ENCODE peak calls at places on chromosomes 4 and X, in five cellular contexts. T is MCF 10A; Y is mucosa of descending colon; D is endothelial cell; B is CD4-positive, alpha-beta T cell. C is an unnamed sample.

GRCh38 chr4:156968479-156968984 is 3.1 kb downstream of the PDGFC start:
- DNase-seq in D (peak; percentile 69), B (no peak), Y (peak; percentile 85), T (peak; percentile 82), C (peak; percentile 37)

GRCh38 chrX:136209016-136209738 is 42.0 kb downstream of the MAP7D3 start:
- DNase-seq in D (peak; percentile 34), B (peak; percentile 31), Y (peak; percentile 61), T (peak; percentile 38), C (no peak)

GRCh38 chr4:99062120-99062519 is 26.5 kb downstream of the ADH5 start:
- DNase-seq in Y (no peak), B (no peak), T (no peak), D (no peak), C (no peak)

GRCh38 chrX:107716045-107716684 is 59.4 kb downstream of the TSC22D3 start:
- DNase-seq in D (peak; percentile 33), T (no peak), Y (peak; percentile 23), B (no peak), C (peak; percentile 28)

GRCh38 chrX:15674899-15675489 is 10.4 kb upstream of the CLTRN start:
- DNase-seq in T (peak; percentile 97), B (peak; percentile 85), D (peak; percentile 68), Y (peak; percentile 93), C (peak; percentile 60)

GRCh38 chr4:39067451-39067850 is 5.4 kb downstream of the KLHL5 start:
- DNase-seq in D (no peak), Y (no peak), T (no peak), B (no peak), C (no peak)

GRCh38 chr4:4990857-4991540 is 28.3 kb downstream of the CYTL1 start:
- DNase-seq in B (no peak), D (no peak), T (peak; percentile 95), Y (peak; percentile 43), C (no peak)

GRCh38 chr4:10971800-10972398 is 287.3 kb upstream of the CLNK start:
- DNase-seq in Y (no peak), B (no peak), T (peak; percentile 13), D (no peak), C (no peak)

GRCh38 chr4:1227817-1228216 is 21.1 kb downstream of the CTBP1 start:
- DNase-seq in B (no peak), Y (no peak), T (no peak), D (no peak), C (no peak)

GRCh38 chr4:17283832-17284231 is 228.1 kb downstream of the QDPR start:
- DNase-seq in B (no peak), T (no peak), Y (no peak), D (no peak), C (no peak)

GRCh38 chr4:167100120-167100519 is 134.2 kb downstream of the SPOCK3 start:
- DNase-seq in T (peak; percentile 54), B (no peak), D (no peak), Y (no peak), C (no peak)

GRCh38 chr4:158811704-158812103 is 42.9 kb downstream of the FNIP2 start:
- DNase-seq in T (no peak), D (no peak), Y (peak; percentile 57), B (no peak), C (no peak)

GRCh38 chrX:151789179-151789800 is 54.7 kb downstream of the CNGA2 start:
- DNase-seq in T (peak; percentile 90), D (no peak), Y (peak; percentile 16), B (no peak), C (no peak)

GRCh38 chr4:116362603-116363002 is 722.8 kb downstream of the TRAM1L1 start:
- DNase-seq in T (no peak), D (no peak), Y (no peak), B (no peak), C (no peak)

GRCh38 chr4:116361782-116362181 is 723.6 kb downstream of the TRAM1L1 start:
- DNase-seq in D (no peak), T (peak; percentile 83), Y (no peak), B (no peak), C (no peak)

GRCh38 chr4:116357758-116358157 is 727.6 kb downstream of the TRAM1L1 start:
- DNase-seq in Y (peak; percentile 31), B (no peak), T (peak; percentile 86), D (no peak), C (no peak)

DNA sequence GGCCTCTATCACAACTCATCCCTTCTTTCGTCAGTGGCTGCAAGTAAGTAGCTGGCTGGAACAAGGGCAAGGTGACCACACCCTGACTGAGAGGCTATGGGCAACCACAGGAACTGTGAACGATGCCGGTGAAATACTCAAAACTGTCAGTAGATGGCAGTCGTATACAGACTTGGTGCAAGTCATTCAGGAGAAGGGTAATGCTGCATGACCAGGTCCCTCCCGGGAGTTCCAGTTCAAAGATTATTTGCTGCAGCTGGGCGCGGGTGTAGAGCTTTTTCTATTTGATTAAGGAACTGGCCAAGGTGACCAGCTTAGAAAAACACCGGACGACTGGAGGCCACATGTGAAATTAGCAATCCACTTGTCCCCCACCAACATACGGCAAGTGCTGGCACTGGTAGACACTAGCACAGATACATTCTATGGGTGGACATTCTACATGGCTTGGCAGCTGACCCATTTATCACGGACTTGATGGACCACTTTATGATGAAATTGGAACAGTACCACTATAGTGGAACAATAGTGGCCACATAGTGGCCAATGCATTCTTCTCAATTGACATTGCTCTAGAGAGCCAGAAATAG is 726.6 kb downstream of the TRAM1L1 start:
- DNase-seq in T (peak; percentile 87), B (no peak), D (peak; percentile 73), Y (peak; percentile 88), C (peak; percentile 59)
- TF ChIP-seq CTCF in T (peak; percentile 80), B (peak; percentile 22), D (peak; percentile 61), Y (no peak), C (peak; percentile 67)

GRCh38 chr4:83174844-83175414 is 60.4 kb upstream of the PLAC8 start:
- DNase-seq in Y (no peak), D (no peak), B (no peak), T (no peak), C (no peak)
- TF ChIP-seq CTCF in Y (no peak), D (no peak), B (no peak), T (no peak), C (no peak)

GRCh38 chr4:155529197-155529596 is 137.5 kb upstream of the GUCY1A1 start:
- DNase-seq in D (peak; percentile 22), Y (peak; percentile 17), B (no peak), T (peak; percentile 42), C (no peak)
- TF ChIP-seq CTCF in D (peak; percentile 20), Y (no peak), B (no peak), T (no peak), C (peak; percentile 9)

GRCh38 chrX:143664302-143664701 is 28.4 kb upstream of the SLITRK4 start:
- DNase-seq in B (no peak), D (peak; percentile 2), T (peak; percentile 51), Y (peak; percentile 3), C (no peak)
- TF ChIP-seq CTCF in B (no peak), D (peak; percentile 80), T (peak; percentile 55), Y (peak; percentile 12), C (peak; percentile 66)

GRCh38 chrX:68018248-68019203 is 414.8 kb downstream of the OPHN1 start:
- DNase-seq in D (peak; percentile 22), B (no peak), Y (peak; percentile 3), T (peak; percentile 16), C (no peak)
- TF ChIP-seq CTCF in D (peak; percentile 49), B (no peak), Y (no peak), T (peak; percentile 18), C (peak; percentile 51)

DNA sequence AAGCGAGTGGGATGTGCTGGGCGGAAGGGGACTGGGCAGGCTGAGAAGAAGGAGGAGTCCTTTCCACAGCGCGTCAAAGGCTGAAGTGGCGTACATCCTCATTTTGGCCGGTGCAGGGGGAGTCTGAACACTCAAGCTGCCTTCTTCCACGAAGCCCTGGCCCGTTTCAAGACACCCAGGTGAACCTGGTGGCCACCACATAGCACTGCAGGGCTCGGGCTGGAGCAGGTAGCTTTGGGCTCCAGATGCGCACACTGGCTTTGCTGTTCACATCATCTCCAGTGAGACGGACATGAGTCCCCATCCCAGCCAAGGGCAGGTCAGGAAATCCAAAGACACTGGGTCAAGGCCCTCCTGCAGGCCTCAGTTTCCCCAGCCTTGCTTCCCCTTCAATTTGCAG is 30.3 kb downstream of the CCNQ start:
- DNase-seq in B (no peak), Y (no peak), D (no peak), T (no peak), C (no peak)
- TF ChIP-seq CTCF in B (no peak), Y (no peak), D (no peak), T (no peak), C (peak; percentile 27)

DNA sequence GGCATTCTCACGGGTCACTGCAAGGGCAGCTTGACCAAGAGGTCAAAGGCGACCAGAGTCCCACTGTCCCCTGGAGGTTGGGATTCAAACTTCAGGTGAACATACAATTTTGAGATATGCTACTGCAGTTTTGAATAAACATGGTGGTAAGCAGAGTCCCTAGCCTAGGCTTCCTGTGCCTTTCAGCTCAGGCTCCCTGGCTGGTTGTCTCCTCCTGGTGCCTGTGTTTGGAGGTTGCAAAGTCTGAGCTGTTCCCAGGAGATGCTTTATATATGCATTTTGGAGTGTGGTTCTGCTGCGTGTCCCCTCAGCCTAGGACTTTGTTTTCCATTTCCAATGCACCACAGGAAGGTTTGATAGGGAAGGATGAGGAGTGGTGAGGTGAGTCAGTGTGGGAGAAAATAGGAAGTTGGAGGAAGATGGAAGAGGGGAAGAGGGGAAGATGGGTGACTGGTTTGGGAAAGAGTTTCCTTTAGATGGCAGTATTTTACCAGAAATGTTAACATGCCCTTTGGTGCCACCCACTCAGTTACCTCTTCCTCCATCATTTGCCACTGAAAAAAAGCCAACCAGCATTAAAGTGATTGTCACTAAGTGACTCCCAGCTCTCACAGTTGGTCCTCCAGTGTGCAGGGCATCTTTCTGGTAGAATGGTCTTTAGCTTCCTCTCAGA is 211.7 kb upstream of the AGTR2 start:
- DNase-seq in B (no peak), D (no peak), Y (no peak), T (peak; percentile 17), C (no peak)
- TF ChIP-seq CTCF in B (no peak), D (no peak), Y (no peak), T (no peak), C (no peak)

GRCh38 chr4:169859366-169860216 is 101.8 kb upstream of the HPF1 start:
- DNase-seq in D (no peak), B (no peak), T (no peak), Y (peak; percentile 38), C (no peak)

GRCh38 chr4:169861592-169861991 is 103.8 kb upstream of the HPF1 start:
- DNase-seq in T (no peak), D (no peak), B (no peak), Y (peak; percentile 35), C (no peak)
- TF ChIP-seq CTCF in T (no peak), D (no peak), B (no peak), Y (no peak), C (no peak)

GRCh38 chr4:108650212-108651067 is at the start of gene OSTC:
- DNase-seq in T (peak; percentile 98), D (peak; percentile 92), B (peak; percentile 89), Y (peak; percentile 99), C (peak; percentile 85)
- TF ChIP-seq CTCF in T (peak; percentile 11), D (no peak), B (peak; percentile 21), Y (no peak), C (peak; percentile 17)

C was measured in progenitor cell of endocrine pancreas.